ENCODE peak calls at places on chromosomes 2 and 18, in ten cellular contexts. Q, I, Z, N, Y, P, C, B, T and O are unnamed samples.

GRCh38 chr18:46264255-46264654 is 160.1 kb downstream of the HAUS1 start:
- DNase-seq in B (no peak), T (no peak), I (no peak), C (no peak), Q (peak; percentile 87), N (no peak), Z (no peak), Y (no peak), P (no peak), O (no peak)

GRCh38 chr2:52976132-52976949 is 791.3 kb upstream of the CHAC2 start:
- DNase-seq in I (no peak), B (peak; percentile 6), P (no peak), Z (no peak), Y (no peak), Q (peak; percentile 13), C (no peak), N (peak; percentile 37), T (no peak), O (no peak)

GRCh38 chr2:167718560-167718959 is 528.8 kb downstream of the STK39 start:
- DNase-seq in P (no peak), Z (no peak), B (no peak), I (no peak), C (no peak), Q (no peak), T (no peak), Y (no peak), N (no peak), O (no peak)

GRCh38 chr2:154608438-154608837 is 90.1 kb upstream of the KCNJ3 start:
- DNase-seq in Y (no peak), Q (no peak), B (no peak), P (no peak), N (no peak), C (no peak), I (no peak), Z (no peak), T (no peak), O (no peak)

GRCh38 chr18:1846640-1847039 is 724.7 kb downstream of the METTL4 start:
- DNase-seq in T (no peak), I (no peak), Q (peak; percentile 3), P (no peak), Z (no peak), Y (no peak), C (no peak), B (no peak), N (no peak), O (no peak)

GRCh38 chr18:44626807-44627206 is 53.9 kb upstream of the SETBP1 start:
- DNase-seq in Y (no peak), T (no peak), Z (no peak), N (no peak), B (no peak), C (no peak), I (no peak), P (no peak), Q (peak; percentile 37), O (no peak)

GRCh38 chr18:10852610-10853303 is 296.6 kb downstream of the PIEZO2 start:
- DNase-seq in N (no peak), I (no peak), C (no peak), B (no peak), Y (no peak), T (no peak), Q (no peak), Z (no peak), P (no peak), O (no peak)

GRCh38 chr2:138671566-138671965 is 108.6 kb downstream of the NXPH2 start:
- DNase-seq in N (no peak), Y (no peak), B (no peak), P (no peak), Q (no peak), C (no peak), I (no peak), T (no peak), Z (no peak), O (no peak)

GRCh38 chr2:143176606-143177005 is 47.4 kb downstream of the ARHGAP15 start:
- DNase-seq in T (no peak), N (no peak), C (no peak), Z (no peak), Q (no peak), P (no peak), Y (no peak), I (no peak), B (peak; percentile 14), O (no peak)

GRCh38 chr2:143175435-143175834 is 46.2 kb downstream of the ARHGAP15 start:
- DNase-seq in B (no peak), T (no peak), Q (no peak), P (no peak), N (no peak), I (no peak), Y (no peak), Z (no peak), C (no peak), O (no peak)

GRCh38 chr2:143177081-143177786 is 48.0 kb downstream of the ARHGAP15 start:
- DNase-seq in Y (no peak), B (peak; percentile 53), I (no peak), N (no peak), Z (peak; percentile 34), C (no peak), T (no peak), P (no peak), Q (peak; percentile 15), O (peak; percentile 36)

GRCh38 chr2:143169105-143169504 is 39.9 kb downstream of the ARHGAP15 start:
- DNase-seq in N (no peak), Z (no peak), C (no peak), Q (no peak), Y (no peak), B (no peak), P (no peak), T (no peak), I (no peak), O (no peak)

DNA sequence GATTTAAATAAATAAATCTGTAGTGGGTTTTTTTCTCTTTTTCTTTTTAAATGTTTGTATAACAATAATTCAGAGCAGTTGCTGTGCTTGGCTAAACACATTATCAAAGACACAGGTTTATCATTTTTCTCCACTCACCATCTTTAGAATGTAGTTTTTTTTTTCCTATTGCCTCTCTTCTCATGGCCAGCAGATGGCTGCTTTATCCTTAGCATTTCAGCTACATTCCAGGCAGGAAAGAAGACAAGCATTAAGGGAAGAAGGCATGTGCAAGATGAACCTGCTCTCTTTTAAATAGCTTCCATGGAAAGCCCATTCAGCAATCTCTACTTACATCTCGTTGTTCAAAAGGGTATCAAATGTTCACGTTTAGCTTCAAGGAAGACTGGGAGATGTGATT is 42.6 kb downstream of the ARHGAP15 start:
- DNase-seq in I (no peak), T (no peak), N (peak; percentile 16), Y (no peak), B (no peak), Z (no peak), C (no peak), Q (peak; percentile 14), P (no peak), O (no peak)
- TF ChIP-seq CTCF in I (peak; percentile 10), T (no peak), N (peak; percentile 46), Y (no peak), B (no peak), Z (no peak), C (no peak), Q (peak; percentile 17), P (peak; percentile 31), O (no peak)

GRCh38 chr18:63947051-63947790 is 1.9 kb upstream of the HMSD start:
- DNase-seq in N (peak; percentile 44), Z (no peak), T (no peak), Q (no peak), P (no peak), I (no peak), Y (no peak), B (no peak), C (no peak), O (no peak)

GRCh38 chr18:63953811-63954210 is 4.7 kb downstream of the HMSD start:
- DNase-seq in T (no peak), B (no peak), N (no peak), C (no peak), Y (no peak), Q (no peak), P (no peak), Z (no peak), I (no peak), O (no peak)

GRCh38 chr18:63951302-63951705 is 2.2 kb downstream of the HMSD start:
- DNase-seq in T (no peak), C (no peak), Q (peak; percentile 47), I (no peak), Z (peak; percentile 47), B (peak; percentile 49), Y (no peak), N (peak; percentile 34), P (no peak), O (no peak)

DNA sequence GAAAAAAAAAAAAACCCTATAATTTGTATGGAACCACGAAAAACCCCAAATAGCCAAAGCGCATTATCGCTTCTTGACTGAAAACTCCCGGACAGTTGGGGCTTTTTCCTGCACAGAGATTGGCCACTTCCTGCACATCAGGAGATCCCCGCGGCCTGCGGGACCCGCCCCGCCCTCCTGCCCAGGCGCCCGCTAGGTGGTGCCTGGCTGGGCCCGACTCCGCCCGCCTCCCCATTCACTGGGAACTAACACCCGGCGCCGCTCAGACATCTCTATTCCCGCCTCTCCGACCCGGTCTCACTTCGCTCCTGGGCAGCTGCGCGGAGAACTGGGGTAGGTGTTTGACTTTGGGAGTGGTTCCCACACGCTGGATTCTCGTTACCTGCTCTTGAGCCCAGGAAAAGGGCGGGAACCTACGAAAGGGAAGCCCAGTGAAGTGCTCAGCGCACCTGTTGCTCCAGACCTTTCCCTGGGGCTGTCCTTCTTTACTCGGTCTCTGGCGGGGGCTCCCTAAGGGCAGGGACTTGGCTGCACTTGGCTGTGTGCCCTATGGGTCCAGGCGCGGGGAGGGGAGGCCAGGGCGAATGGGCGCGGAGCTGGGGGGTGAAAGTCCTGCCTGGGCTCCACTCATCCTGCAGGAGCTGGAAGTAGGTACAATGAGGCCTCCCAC is at the start of gene HMSD:
- DNase-seq in Q (peak; percentile 42), C (peak; percentile 70), N (no peak), I (peak; percentile 63), P (peak; percentile 52), B (peak; percentile 80), Y (no peak), Z (peak; percentile 86), T (peak; percentile 69), O (peak; percentile 83)
- TF ChIP-seq CTCF in Q (peak; percentile 33), C (no peak), N (peak; percentile 17), I (peak; percentile 61), P (peak; percentile 51), B (peak; percentile 24), Y (peak; percentile 14), Z (no peak), T (peak; percentile 25), O (peak; percentile 40)

GRCh38 chr18:35029103-35029502 is 12.1 kb upstream of the MAPRE2 start:
- DNase-seq in P (peak; percentile 20), C (no peak), N (peak; percentile 69), Y (peak; percentile 52), B (no peak), Q (peak; percentile 79), Z (no peak), I (no peak), T (no peak), O (no peak)

GRCh38 chr18:35030234-35030989 is 10.8 kb upstream of the MAPRE2 start:
- DNase-seq in P (no peak), Q (no peak), Y (no peak), B (no peak), T (peak; percentile 22), C (no peak), I (no peak), N (no peak), Z (no peak), O (no peak)

GRCh38 chr18:35028556-35028955 is 12.7 kb upstream of the MAPRE2 start:
- DNase-seq in Y (no peak), P (no peak), B (no peak), I (no peak), T (no peak), Q (peak; percentile 42), Z (no peak), N (no peak), C (no peak), O (no peak)

GRCh38 chr18:35032113-35032512 is 9.1 kb upstream of the MAPRE2 start:
- DNase-seq in C (no peak), B (no peak), Q (no peak), N (no peak), Z (no peak), I (no peak), Y (no peak), T (no peak), P (no peak), O (no peak)

GRCh38 chr18:35029770-35030169 is 11.4 kb upstream of the MAPRE2 start:
- DNase-seq in C (no peak), Z (peak; percentile 29), I (no peak), Q (peak; percentile 42), Y (no peak), T (no peak), N (no peak), P (no peak), B (no peak), O (peak; percentile 36)
- TF ChIP-seq CTCF in C (no peak), Z (no peak), I (peak; percentile 20), Q (peak; percentile 22), Y (peak; percentile 17), T (peak; percentile 49), N (no peak), P (peak; percentile 44), B (no peak), O (no peak)

GRCh38 chr18:13530879-13531387 is 195.4 kb downstream of the FAM210A start:
- DNase-seq in Z (peak; percentile 56), Y (peak; percentile 83), B (peak; percentile 27), Q (peak; percentile 18), N (peak; percentile 8), P (peak; percentile 62), T (peak; percentile 62), C (peak; percentile 22), I (peak; percentile 61), O (peak; percentile 48)
- TF ChIP-seq CTCF in Z (peak; percentile 20), Y (peak; percentile 74), B (peak; percentile 22), Q (peak; percentile 10), N (peak; percentile 42), P (peak; percentile 70), T (peak; percentile 46), C (no peak), I (peak; percentile 61), O (peak; percentile 58)